ENCODE peak calls at places on chromosomes 6 and 20, in four cellular contexts. L is neural progenitor cell, P is kidney, B is IMR-90. K is an unnamed sample.

GRCh38 chr6:55704421-55704820 is 125.4 kb upstream of the HMGCLL1 start:
- DNase-seq in L (no peak), P (no peak), B (peak; percentile 82), K (peak; percentile 79)

GRCh38 chr6:107115695-107116327 is 496 bp upstream of the BEND3 start:
- DNase-seq in L (peak; percentile 89), P (peak; percentile 78), B (no peak), K (no peak)

GRCh38 chr6:158109744-158110143 is 58.3 kb downstream of the SERAC1 start:
- DNase-seq in L (no peak), P (no peak), B (peak; percentile 18), K (peak; percentile 60)

GRCh38 chr6:167835260-167835659 is 8.5 kb downstream of the AFDN start:
- DNase-seq in L (no peak), P (no peak), B (no peak), K (no peak)

GRCh38 chr20:9590189-9590588 is 75.8 kb downstream of the LAMP5 start:
- DNase-seq in L (no peak), P (no peak), B (peak; percentile 77), K (peak; percentile 33)

GRCh38 chr6:22145294-22145693 is 151.5 kb downstream of the PRL start:
- DNase-seq in L (no peak), P (no peak), B (no peak), K (no peak)

GRCh38 chr6:46528956-46529750 is 37.9 kb upstream of the RCAN2 start:
- DNase-seq in L (no peak), P (no peak), B (no peak), K (no peak)

GRCh38 chr6:7260291-7261029 is 52.5 kb downstream of the SSR1 start:
- DNase-seq in L (no peak), P (peak; percentile 35), B (no peak), K (no peak)

GRCh38 chr20:23926941-23927872 is 47.7 kb upstream of the CST5 start:
- DNase-seq in L (no peak), P (no peak), B (no peak), K (no peak)

GRCh38 chr6:70601014-70601413 is 34.3 kb downstream of the SDHAF4 start:
- DNase-seq in L (peak; percentile 8), P (no peak), B (no peak), K (no peak)

GRCh38 chr20:31593221-31594001 is 11.7 kb upstream of the ID1 start:
- DNase-seq in L (no peak), P (peak; percentile 97), B (peak; percentile 89), K (peak; percentile 89)

GRCh38 chr6:156840606-156841005 is 63.4 kb downstream of the ARID1B start:
- DNase-seq in L (peak; percentile 21), P (no peak), B (no peak), K (no peak)

GRCh38 chr20:103456-103855 is 16.0 kb downstream of the DEFB125 start:
- DNase-seq in L (no peak), P (peak; percentile 57), B (no peak), K (no peak)

GRCh38 chr6:30211306-30211705 is 1.9 kb downstream of the TRIM26 start:
- DNase-seq in L (no peak), P (no peak), B (no peak), K (no peak)

GRCh38 chr6:168035098-168035660 is 37.7 kb downstream of the KIF25 start:
- DNase-seq in L (peak; percentile 91), P (peak; percentile 89), B (peak; percentile 78), K (peak; percentile 83)

DNA sequence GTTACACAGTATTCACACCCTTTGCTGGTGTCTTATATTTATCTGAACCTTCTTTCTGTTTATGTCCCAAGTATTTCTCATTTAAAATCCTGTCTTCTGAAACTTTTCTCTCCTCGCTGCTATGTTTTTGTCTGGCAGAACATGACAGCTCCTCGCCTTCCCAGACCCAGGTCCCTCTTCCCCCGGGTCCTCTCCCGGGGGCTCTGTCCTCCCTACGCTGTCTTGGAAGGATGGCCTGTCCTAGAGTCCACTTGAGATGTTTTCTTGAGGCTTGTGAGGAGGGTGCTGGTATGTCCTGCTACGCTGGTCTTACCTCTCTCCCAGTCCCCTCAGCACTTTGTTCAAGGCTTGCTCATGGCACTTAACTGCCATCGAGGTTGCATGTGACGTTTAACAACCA is 6.2 kb downstream of the GID8 start:
- DNase-seq in L (no peak), P (no peak), B (no peak), K (no peak)
- H3K9ac ChIP-seq in L (no peak overlapping the region), P (no peak overlapping the region), B (no peak overlapping the region), K (no peak overlapping the region)

DNA sequence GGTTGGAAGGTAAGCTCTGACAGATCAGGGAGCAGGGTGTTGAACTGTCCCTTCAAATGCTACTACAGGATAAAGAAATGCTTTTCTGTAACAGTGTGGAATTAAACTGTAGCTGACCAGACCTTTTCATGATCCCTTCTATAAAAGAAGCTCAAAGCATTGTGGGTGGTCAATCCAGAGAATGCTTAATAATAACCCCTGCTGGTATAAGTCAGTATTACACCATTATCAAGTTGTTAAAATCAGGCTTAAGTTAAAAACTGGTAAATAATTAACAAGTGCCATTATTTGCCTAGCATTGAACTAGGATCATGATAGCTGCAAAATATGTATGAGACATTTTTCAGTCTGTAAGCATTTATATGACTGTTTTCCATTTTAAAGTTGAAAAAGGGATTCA is 468.9 kb downstream of the PKHD1 start:
- DNase-seq in L (peak; percentile 48), P (no peak), B (no peak), K (no peak)
- TF ChIP-seq CTCF in L (peak; percentile 57), P (no peak), B (no peak), K (no peak)

GRCh38 chr20:62195736-62196135 is 12.9 kb downstream of the MTG2 start:
- DNase-seq in L (no peak), P (peak; percentile 57), B (no peak), K (no peak)
- H3K4me1 ChIP-seq in L (no peaks in the 10 kb centered on the region), P (no peaks in the 10 kb centered on the region), B (no peaks in the 10 kb centered on the region), K (no peaks in the 10 kb centered on the region)

GRCh38 chr6:44036196-44036595 is 91.1 kb downstream of the MRPL14 start:
- DNase-seq in L (no peak), P (peak; percentile 32), B (no peak), K (no peak)
- H3K9ac ChIP-seq in L (no peak overlapping the region), P (no peak overlapping the region), B (no peak overlapping the region), K (no peak overlapping the region)

GRCh38 chr20:16828666-16829305 is 80.6 kb downstream of the OTOR start:
- DNase-seq in L (no peak), P (no peak), B (peak; percentile 19), K (no peak)
- TF ChIP-seq CTCF in L (no peak), P (no peak), B (no peak), K (no peak)

GRCh38 chr6:53328375-53328774 is 20.4 kb downstream of the ELOVL5 start:
- DNase-seq in L (no peak), P (no peak), B (no peak), K (no peak)
- H3K4me1 ChIP-seq in L (peaks cover 9% of the 10 kb centered on the region), P (peaks cover 11% of the 10 kb centered on the region), B (peaks cover 16% of the 10 kb centered on the region), K (peaks cover 14% of the 10 kb centered on the region)

GRCh38 chr20:50310673-50311051 is 120.0 kb downstream of the CEBPB start:
- DNase-seq in L (no peak), P (no peak), B (no peak), K (no peak)
- H3K9ac ChIP-seq in L (no peak overlapping the region), P (no peak overlapping the region), B (no peak overlapping the region), K (no peak overlapping the region)

GRCh38 chr6:108359901-108360882 is 65.3 kb downstream of the AFG1L start:
- DNase-seq in L (no peak), P (no peak), B (peak; percentile 47), K (peak; percentile 65)
- TF ChIP-seq CTCF in L (peak; percentile 43), P (no peak), B (no peak), K (no peak)

K was measured in fibroblast of lung.